ENCODE peak calls at places on chromosome 16, in eight cellular contexts. P is CD4-positive, CD25-positive, alpha-beta regulatory T cell; A is cardiac fibroblast; Z is midbrain; D is Caco-2; M is endothelial cell of umbilical vein; T is NCI-H1417; B is MCF 10A. E is an unnamed sample.

GRCh38 chr16:86557587-86557986 is 2.6 kb upstream of the MTHFSD start:
- DNase-seq in A (no peak), P (no peak), B (no peak), Z (no peak), M (no peak), T (no peak), D (no peak), E (no peak)

GRCh38 chr16:12288537-12289174 is 312.1 kb downstream of the SNX29 start:
- DNase-seq in A (no peak), B (no peak), Z (no peak), T (no peak), P (no peak), D (no peak), M (no peak), E (no peak)

GRCh38 chr16:70736454-70737376 is 50.9 kb upstream of the MTSS2 start:
- DNase-seq in P (no peak), B (no peak), D (no peak), T (no peak), Z (no peak), M (no peak), A (no peak), E (no peak)

GRCh38 chr16:47880653-47881052 is 275.1 kb downstream of the ABCC12 start:
- DNase-seq in B (no peak), A (no peak), D (no peak), M (no peak), Z (no peak), T (no peak), P (no peak), E (no peak)

GRCh38 chr16:4918790-4919210 is 18.1 kb downstream of the PPL start:
- DNase-seq in D (peak; percentile 89), P (no peak), T (no peak), B (no peak), M (no peak), Z (no peak), A (no peak), E (no peak)

GRCh38 chr16:54098247-54098646 is 188.3 kb downstream of the IRX3 start:
- DNase-seq in M (no peak), P (no peak), T (no peak), D (no peak), Z (no peak), B (no peak), A (no peak), E (no peak)

GRCh38 chr16:2856061-2856670 is 1.8 kb downstream of the PRSS22 start:
- DNase-seq in M (no peak), D (peak; percentile 68), B (no peak), A (no peak), T (peak; percentile 28), P (no peak), Z (no peak), E (no peak)

GRCh38 chr16:22358000-22358399 is 16.4 kb downstream of the CDR2 start:
- DNase-seq in Z (no peak), B (no peak), P (no peak), D (no peak), T (no peak), M (peak; percentile 44), A (no peak), E (no peak)

GRCh38 chr16:22337045-22337444 is 37.4 kb downstream of the CDR2 start:
- DNase-seq in P (no peak), M (no peak), T (no peak), A (no peak), Z (no peak), B (no peak), D (no peak), E (no peak)

GRCh38 chr16:86033016-86033474 is 134.1 kb downstream of the IRF8 start:
- DNase-seq in Z (peak; percentile 52), A (no peak), M (no peak), P (no peak), T (no peak), B (no peak), D (no peak), E (no peak)

GRCh38 chr16:65737831-65738230 is 616.0 kb upstream of the CDH11 start:
- DNase-seq in M (no peak), Z (no peak), A (no peak), D (no peak), B (no peak), P (no peak), T (no peak), E (no peak)

GRCh38 chr16:3671424-3671823 is 16.9 kb downstream of the DNASE1 start:
- DNase-seq in A (no peak), P (no peak), M (no peak), Z (no peak), D (no peak), T (no peak), B (no peak), E (no peak)

GRCh38 chr16:70473446-70474319 is 19.3 kb downstream of the FCSK start:
- DNase-seq in P (no peak), B (no peak), A (no peak), Z (no peak), T (no peak), M (no peak), D (no peak), E (no peak)

GRCh38 chr16:71288570-71288889 is 672 bp downstream of the CMTR2 start:
- DNase-seq in M (no peak), P (no peak), Z (no peak), A (no peak), D (no peak), T (no peak), B (no peak), E (no peak)

GRCh38 chr16:10982430-10983174 is 38.2 kb downstream of the CLEC16A start:
- DNase-seq in D (no peak), T (no peak), B (no peak), P (no peak), Z (peak; percentile 6), A (no peak), M (peak; percentile 29), E (no peak)

GRCh38 chr16:12271006-12271405 is 294.5 kb downstream of the SNX29 start:
- DNase-seq in A (peak; percentile 36), D (peak; percentile 52), T (peak; percentile 31), P (no peak), B (peak; percentile 33), Z (peak; percentile 36), M (no peak), E (no peak)

GRCh38 chr16:31513126-31513525 is 4.9 kb upstream of the RUSF1 start:
- DNase-seq in D (no peak), M (no peak), A (peak; percentile 66), T (no peak), P (no peak), Z (no peak), B (peak; percentile 47), E (no peak)

GRCh38 chr16:10228779-10229178 is 46.6 kb upstream of the GRIN2A start:
- DNase-seq in M (no peak), B (no peak), D (no peak), A (no peak), P (no peak), Z (no peak), T (no peak), E (no peak)

GRCh38 chr16:61581417-61582046 is 454.7 kb downstream of the CDH8 start:
- DNase-seq in P (no peak), Z (no peak), T (no peak), A (no peak), B (no peak), M (no peak), D (no peak), E (no peak)

GRCh38 chr16:85431431-85432124 is 181.5 kb upstream of the GSE1 start:
- DNase-seq in P (no peak), M (no peak), T (no peak), D (no peak), A (no peak), Z (no peak), B (no peak), E (no peak)

GRCh38 chr16:4847774-4848587 is 700 bp downstream of the UBN1 start:
- DNase-seq in P (peak; percentile 20), D (peak; percentile 48), Z (no peak), B (peak; percentile 78), M (peak; percentile 82), T (no peak), A (peak; percentile 85), E (no peak)

GRCh38 chr16:72256398-72257048 is 84.6 kb upstream of the PMFBP1 start:
- DNase-seq in Z (no peak), M (no peak), A (peak; percentile 89), T (no peak), P (no peak), D (no peak), B (peak; percentile 6), E (no peak)

GRCh38 chr16:11494029-11494428 is 92.7 kb downstream of the LITAF start:
- DNase-seq in B (no peak), A (no peak), D (no peak), M (no peak), Z (no peak), T (no peak), P (peak; percentile 12), E (no peak)

GRCh38 chr16:4369006-4369766 is 2.5 kb upstream of the VASN start:
- DNase-seq in M (no peak), D (no peak), B (peak; percentile 88), A (peak; percentile 56), T (no peak), Z (no peak), P (no peak), E (peak; percentile 19)

GRCh38 chr16:27455700-27456099 is 53.7 kb downstream of the IL21R start:
- DNase-seq in D (no peak), P (no peak), M (peak; percentile 28), B (peak; percentile 20), T (no peak), A (peak; percentile 45), Z (no peak), E (no peak)

GRCh38 chr16:23286131-23286532 is 16.0 kb upstream of the SCNN1B start:
- DNase-seq in B (peak; percentile 68), P (no peak), M (no peak), T (no peak), D (no peak), Z (no peak), A (peak; percentile 63), E (no peak)

GRCh38 chr16:66306366-66307150 is 59.9 kb upstream of the CDH5 start:
- DNase-seq in D (no peak), A (no peak), B (no peak), Z (no peak), P (no peak), T (no peak), M (no peak), E (no peak)

GRCh38 chr16:50830698-50831097 is 88.8 kb downstream of the CYLD start:
- DNase-seq in B (peak; percentile 40), T (no peak), P (no peak), M (no peak), Z (no peak), A (no peak), D (no peak), E (no peak)

GRCh38 chr16:29147710-29148425 is 163.0 kb downstream of the LAT start:
- DNase-seq in M (no peak), P (no peak), B (peak; percentile 24), Z (no peak), D (no peak), T (no peak), A (no peak), E (no peak)

GRCh38 chr16:67150833-67151396 is at the start of gene B3GNT9:
- DNase-seq in A (peak; percentile 80), D (peak; percentile 76), M (peak; percentile 58), T (peak; percentile 47), B (no peak), P (no peak), Z (peak; percentile 75), E (peak; percentile 49)

GRCh38 chr16:3266873-3267537 is 10.6 kb upstream of the MEFV start:
- DNase-seq in T (peak; percentile 39), M (peak; percentile 48), B (peak; percentile 49), P (no peak), A (peak; percentile 62), D (peak; percentile 37), Z (peak; percentile 53), E (no peak)

GRCh38 chr16:31458073-31458834 is 1.0 kb upstream of the ARMC5 start:
- DNase-seq in P (peak; percentile 49), M (peak; percentile 57), A (peak; percentile 58), B (peak; percentile 47), Z (no peak), D (peak; percentile 77), T (peak; percentile 22), E (no peak)